ENCODE peak calls at places on chromosomes 3 and 15, in seven cellular contexts. Q is AG09309, V is progenitor cell of endocrine pancreas, Y is IMR-90, C is mucosa of descending colon, L is T-cell, I is anterior cingulate cortex. S is an unnamed sample.

GRCh38 chr3:101690972-101691371 is 4.5 kb upstream of the RPL24 start:
- DNase-seq in Y (no peak), V (no peak), Q (no peak), C (no peak), I (no peak), L (no peak), S (no peak)

GRCh38 chr15:29675791-29676301 is 146.4 kb downstream of the TJP1 start:
- DNase-seq in Q (no peak), Y (no peak), V (no peak), I (no peak), L (no peak), C (no peak), S (no peak)

GRCh38 chr3:59839283-59839682 is 789.5 kb upstream of the CFAP20DC start:
- DNase-seq in L (no peak), V (no peak), Y (peak; percentile 79), C (no peak), Q (peak; percentile 49), I (no peak), S (no peak)

GRCh38 chr3:58234516-58234931 is 3.1 kb upstream of the ABHD6 start:
- DNase-seq in L (no peak), I (no peak), Y (peak; percentile 67), C (no peak), V (no peak), Q (no peak), S (no peak)

GRCh38 chr3:130755666-130756065 is 9.0 kb upstream of the PIK3R4 start:
- DNase-seq in L (no peak), V (no peak), Q (no peak), Y (no peak), C (peak; percentile 9), I (no peak), S (no peak)

GRCh38 chr3:159390656-159391055 is 588.8 kb downstream of the MFSD1 start:
- DNase-seq in L (no peak), I (no peak), C (no peak), Y (no peak), V (no peak), Q (no peak), S (no peak)

GRCh38 chr3:138092023-138092422 is 23.4 kb downstream of the DZIP1L start:
- DNase-seq in V (no peak), L (no peak), I (no peak), Q (no peak), C (no peak), Y (peak; percentile 69), S (no peak)

GRCh38 chr3:52052831-52053306 is 3.5 kb downstream of the DUSP7 start:
- DNase-seq in I (peak; percentile 79), V (no peak), Y (peak; percentile 77), Q (peak; percentile 44), C (peak; percentile 87), L (peak; percentile 41), S (peak; percentile 96)

GRCh38 chr15:83061680-83062079 is 5.4 kb downstream of the BTBD1 start:
- DNase-seq in V (no peak), Y (peak; percentile 62), Q (no peak), I (no peak), L (no peak), C (no peak), S (no peak)

GRCh38 chr3:132256984-132257383 is 60.2 kb upstream of the ACP3 start:
- DNase-seq in C (peak; percentile 56), Q (no peak), I (peak; percentile 5), V (peak; percentile 12), Y (peak; percentile 56), L (no peak), S (no peak)

GRCh38 chr3:134449277-134449676 is 36.5 kb downstream of the ANAPC13 start:
- DNase-seq in Y (peak; percentile 45), L (no peak), C (peak; percentile 61), I (peak; percentile 73), Q (no peak), V (no peak), S (peak; percentile 53)

GRCh38 chr3:194111336-194111735 is 24.6 kb upstream of the HES1 start:
- DNase-seq in V (no peak), Y (no peak), C (no peak), L (no peak), I (no peak), Q (no peak), S (no peak)

GRCh38 chr3:189773056-189773455 is 141.9 kb downstream of the TP63 start:
- DNase-seq in C (no peak), I (no peak), Q (peak; percentile 92), V (no peak), L (no peak), Y (peak; percentile 72), S (no peak)

GRCh38 chr3:11624161-11624560 is 19.6 kb downstream of the VGLL4 start:
- DNase-seq in I (no peak), Y (peak; percentile 61), C (no peak), Q (no peak), L (peak; percentile 26), V (no peak), S (no peak)

GRCh38 chr3:61924065-61924740 is 362.8 kb downstream of the PTPRG start:
- DNase-seq in I (no peak), V (no peak), Q (no peak), C (no peak), Y (no peak), L (no peak), S (no peak)

GRCh38 chr3:17841190-17841828 is 98.9 kb upstream of the TBC1D5 start:
- DNase-seq in V (peak; percentile 80), Y (peak; percentile 46), L (peak; percentile 63), C (peak; percentile 78), Q (no peak), I (peak; percentile 52), S (peak; percentile 37)

GRCh38 chr3:69080233-69080644 is at the start of gene UBA3:
- DNase-seq in I (peak; percentile 89), Y (peak; percentile 77), L (peak; percentile 84), Q (no peak), C (peak; percentile 95), V (peak; percentile 74), S (peak; percentile 51)

GRCh38 chr15:93179704-93180103 is 90.7 kb upstream of the RGMA start:
- DNase-seq in Q (no peak), L (no peak), V (no peak), Y (no peak), C (no peak), I (no peak), S (no peak)

GRCh38 chr3:172052405-172052804 is 13.0 kb downstream of the FNDC3B start:
- DNase-seq in I (no peak), Y (no peak), V (no peak), C (no peak), Q (no peak), L (no peak), S (no peak)

GRCh38 chr3:158845748-158846350 is 44.0 kb downstream of the MFSD1 start:
- DNase-seq in C (peak; percentile 33), I (no peak), V (peak; percentile 30), Q (no peak), L (no peak), Y (no peak), S (no peak)

GRCh38 chr3:195013962-195014361 is 257.0 kb downstream of the XXYLT1 start:
- DNase-seq in L (no peak), Q (no peak), V (no peak), Y (no peak), C (no peak), I (no peak), S (no peak)

GRCh38 chr3:45139372-45139894 is 6.7 kb downstream of the CDCP1 start:
- DNase-seq in L (no peak), C (no peak), Y (no peak), V (no peak), I (no peak), Q (no peak), S (no peak)